ENCODE peak calls at places on chromosomes 4 and X, in nine cellular contexts. One of them, this sample, is unnamed. For H3K4me1, the result is how much of the 10 kb centered on the place peaks cover.

GRCh38 chr4:109033993-109034392 is 268.5 kb downstream of the COL25A1 start:
- DNase-seq in neural progenitor cell: no peak
- DNase-seq in thoracic aorta: no peak
- DNase-seq in cardiac muscle cell: no peak
- DNase-seq in Peyer's patch: no peak
- DNase-seq in kidney: no peak
- DNase-seq in upper lobe of right lung: no peak
- DNase-seq in mammary epithelial cell: no peak
- DNase-seq in IMR-90: no peak
- DNase-seq in this sample: no peak

GRCh38 chrX:71365356-71365875 is 741 bp upstream of the TAF1 start:
- DNase-seq in mammary epithelial cell: no peak
- DNase-seq in kidney: no peak
- DNase-seq in upper lobe of right lung: no peak
- DNase-seq in IMR-90: no peak
- DNase-seq in neural progenitor cell: no peak
- DNase-seq in thoracic aorta: no peak
- DNase-seq in cardiac muscle cell: no peak
- DNase-seq in Peyer's patch: no peak
- DNase-seq in this sample: no peak

GRCh38 chrX:40130207-40130606 is 32.4 kb upstream of the BCOR start:
- DNase-seq in cardiac muscle cell: no peak
- DNase-seq in IMR-90: peak
- DNase-seq in neural progenitor cell: no peak
- DNase-seq in Peyer's patch: no peak
- DNase-seq in thoracic aorta: no peak
- DNase-seq in mammary epithelial cell: peak
- DNase-seq in upper lobe of right lung: no peak
- DNase-seq in kidney: no peak
- DNase-seq in this sample: no peak

GRCh38 chrX:107448625-107449468 is 605 bp upstream of the FRMPD3 start:
- DNase-seq in upper lobe of right lung: no peak
- DNase-seq in mammary epithelial cell: no peak
- DNase-seq in Peyer's patch: no peak
- DNase-seq in neural progenitor cell: peak
- DNase-seq in IMR-90: no peak
- DNase-seq in thoracic aorta: no peak
- DNase-seq in cardiac muscle cell: peak
- DNase-seq in kidney: peak
- DNase-seq in this sample: no peak

GRCh38 chr4:5956285-5957021 is 61.8 kb downstream of the C4orf50 start:
- DNase-seq in Peyer's patch: no peak
- DNase-seq in thoracic aorta: no peak
- DNase-seq in upper lobe of right lung: peak
- DNase-seq in IMR-90: no peak
- DNase-seq in mammary epithelial cell: no peak
- DNase-seq in kidney: peak
- DNase-seq in neural progenitor cell: peak
- DNase-seq in cardiac muscle cell: no peak
- DNase-seq in this sample: no peak

GRCh38 chr4:99835942-99836341 is 19.3 kb downstream of the DAPP1 start:
- DNase-seq in kidney: no peak
- DNase-seq in mammary epithelial cell: no peak
- DNase-seq in cardiac muscle cell: no peak
- DNase-seq in neural progenitor cell: no peak
- DNase-seq in IMR-90: no peak
- DNase-seq in thoracic aorta: no peak
- DNase-seq in Peyer's patch: no peak
- DNase-seq in upper lobe of right lung: no peak
- DNase-seq in this sample: no peak

GRCh38 chr4:78863254-78863869 is 75.9 kb downstream of the PAQR3 start:
- DNase-seq in kidney: no peak
- DNase-seq in thoracic aorta: no peak
- DNase-seq in cardiac muscle cell: no peak
- DNase-seq in IMR-90: no peak
- DNase-seq in mammary epithelial cell: no peak
- DNase-seq in neural progenitor cell: no peak
- DNase-seq in Peyer's patch: no peak
- DNase-seq in upper lobe of right lung: no peak
- DNase-seq in this sample: no peak

GRCh38 chr4:9704551-9705332 is 76.7 kb upstream of the DRD5 start:
- DNase-seq in cardiac muscle cell: no peak
- DNase-seq in kidney: no peak
- DNase-seq in thoracic aorta: no peak
- DNase-seq in upper lobe of right lung: no peak
- DNase-seq in mammary epithelial cell: no peak
- DNase-seq in IMR-90: no peak
- DNase-seq in Peyer's patch: no peak
- DNase-seq in neural progenitor cell: no peak
- DNase-seq in this sample: no peak

GRCh38 chrX:85379174-85379907 is at the start of gene POF1B:
- DNase-seq in thoracic aorta: no peak
- DNase-seq in Peyer's patch: peak
- DNase-seq in neural progenitor cell: no peak
- DNase-seq in IMR-90: no peak
- DNase-seq in cardiac muscle cell: no peak
- DNase-seq in upper lobe of right lung: no peak
- DNase-seq in mammary epithelial cell: peak
- DNase-seq in kidney: no peak
- DNase-seq in this sample: no peak

GRCh38 chr4:150579591-150580234 is 2.2 kb upstream of the MAB21L2 start:
- DNase-seq in kidney: peak
- DNase-seq in Peyer's patch: peak
- DNase-seq in thoracic aorta: no peak
- DNase-seq in neural progenitor cell: peak
- DNase-seq in mammary epithelial cell: no peak
- DNase-seq in IMR-90: peak
- DNase-seq in cardiac muscle cell: peak
- DNase-seq in upper lobe of right lung: no peak
- DNase-seq in this sample: peak

GRCh38 chr4:7781361-7781760 is 158.3 kb downstream of the AFAP1 start:
- DNase-seq in Peyer's patch: no peak
- DNase-seq in upper lobe of right lung: peak
- DNase-seq in thoracic aorta: no peak
- DNase-seq in neural progenitor cell: no peak
- DNase-seq in mammary epithelial cell: no peak
- DNase-seq in kidney: peak
- DNase-seq in cardiac muscle cell: peak
- DNase-seq in IMR-90: peak
- DNase-seq in this sample: no peak

GRCh38 chrX:48910926-48911406 is 480 bp downstream of the SLC35A2 start:
- DNase-seq in thoracic aorta: no peak
- DNase-seq in mammary epithelial cell: no peak
- DNase-seq in neural progenitor cell: no peak
- DNase-seq in upper lobe of right lung: no peak
- DNase-seq in kidney: peak
- DNase-seq in IMR-90: peak
- DNase-seq in Peyer's patch: no peak
- DNase-seq in cardiac muscle cell: peak
- DNase-seq in this sample: no peak

GRCh38 chr4:37991623-37992410 is 31.6 kb downstream of the PTTG2 start:
- DNase-seq in neural progenitor cell: no peak
- DNase-seq in thoracic aorta: no peak
- DNase-seq in IMR-90: no peak
- DNase-seq in upper lobe of right lung: no peak
- DNase-seq in kidney: no peak
- DNase-seq in Peyer's patch: no peak
- DNase-seq in mammary epithelial cell: no peak
- DNase-seq in cardiac muscle cell: no peak
- DNase-seq in this sample: no peak

GRCh38 chrX:38868941-38869378 is 67.7 kb downstream of the MID1IP1 start:
- DNase-seq in upper lobe of right lung: no peak
- DNase-seq in IMR-90: peak
- DNase-seq in kidney: no peak
- DNase-seq in thoracic aorta: peak
- DNase-seq in Peyer's patch: no peak
- DNase-seq in neural progenitor cell: no peak
- DNase-seq in cardiac muscle cell: no peak
- DNase-seq in mammary epithelial cell: peak
- DNase-seq in this sample: no peak

GRCh38 chr4:3461515-3462291 is 1.4 kb upstream of the DOK7 start:
- DNase-seq in mammary epithelial cell: peak
- DNase-seq in IMR-90: no peak
- DNase-seq in cardiac muscle cell: no peak
- DNase-seq in thoracic aorta: no peak
- DNase-seq in upper lobe of right lung: peak
- DNase-seq in Peyer's patch: peak
- DNase-seq in kidney: peak
- DNase-seq in neural progenitor cell: no peak
- DNase-seq in this sample: peak

GRCh38 chrX:110915120-110915519 is 119.5 kb upstream of the CHRDL1 start:
- DNase-seq in Peyer's patch: no peak
- DNase-seq in mammary epithelial cell: peak
- DNase-seq in cardiac muscle cell: no peak
- DNase-seq in kidney: no peak
- DNase-seq in upper lobe of right lung: no peak
- DNase-seq in neural progenitor cell: no peak
- DNase-seq in IMR-90: peak
- DNase-seq in thoracic aorta: no peak
- DNase-seq in this sample: no peak

GRCh38 chr4:76897522-76898384 is at the start of gene SOWAHB:
- DNase-seq in IMR-90: no peak
- DNase-seq in thoracic aorta: no peak
- DNase-seq in mammary epithelial cell: peak
- DNase-seq in cardiac muscle cell: peak
- DNase-seq in upper lobe of right lung: peak
- DNase-seq in kidney: peak
- DNase-seq in neural progenitor cell: peak
- DNase-seq in Peyer's patch: peak
- DNase-seq in this sample: no peak

GRCh38 chr4:174826660-174827059 is 2.4 kb downstream of the GLRA3 start:
- DNase-seq in upper lobe of right lung: no peak
- DNase-seq in neural progenitor cell: no peak
- DNase-seq in mammary epithelial cell: no peak
- DNase-seq in Peyer's patch: no peak
- DNase-seq in kidney: no peak
- DNase-seq in IMR-90: no peak
- DNase-seq in thoracic aorta: no peak
- DNase-seq in cardiac muscle cell: no peak
- DNase-seq in this sample: no peak
- TF ChIP-seq CTCF in upper lobe of right lung: no peak
- TF ChIP-seq CTCF in neural progenitor cell: peak
- TF ChIP-seq CTCF in mammary epithelial cell: no peak
- TF ChIP-seq CTCF in Peyer's patch: no peak
- TF ChIP-seq CTCF in kidney: no peak
- TF ChIP-seq CTCF in IMR-90: no peak
- TF ChIP-seq CTCF in thoracic aorta: no peak
- TF ChIP-seq CTCF in cardiac muscle cell: no peak
- TF ChIP-seq CTCF in this sample: no peak

DNA sequence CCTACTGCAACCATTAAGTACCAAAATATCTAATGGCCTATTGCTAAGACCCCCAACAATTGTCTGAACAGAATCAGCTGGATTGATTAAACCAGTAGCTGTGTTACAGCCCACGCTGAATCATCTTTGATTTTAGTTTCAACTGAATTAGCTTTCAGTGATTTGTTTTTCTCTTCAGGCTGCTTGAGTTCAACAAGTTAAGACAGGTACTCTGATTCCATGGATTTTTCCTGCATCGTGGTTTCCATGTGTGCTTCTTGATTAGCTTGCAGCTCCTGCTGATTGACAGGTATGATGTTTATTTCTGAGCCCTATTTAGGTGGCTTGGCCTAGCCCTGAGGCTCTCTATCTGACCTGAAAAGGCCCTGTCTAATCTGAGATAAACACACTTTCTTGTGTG is 91.3 kb downstream of the GUCY2F start:
- DNase-seq in mammary epithelial cell: peak
- DNase-seq in neural progenitor cell: no peak
- DNase-seq in upper lobe of right lung: no peak
- DNase-seq in Peyer's patch: no peak
- DNase-seq in thoracic aorta: no peak
- DNase-seq in cardiac muscle cell: no peak
- DNase-seq in IMR-90: no peak
- DNase-seq in kidney: no peak
- DNase-seq in this sample: no peak
- H3K4me1 ChIP-seq in mammary epithelial cell: under half
- H3K4me1 ChIP-seq in neural progenitor cell: under half
- H3K4me1 ChIP-seq in upper lobe of right lung: under half
- H3K4me1 ChIP-seq in Peyer's patch: under half
- H3K4me1 ChIP-seq in thoracic aorta: under half
- H3K4me1 ChIP-seq in cardiac muscle cell: under half
- H3K4me1 ChIP-seq in IMR-90: under half
- H3K4me1 ChIP-seq in kidney: under half
- H3K4me1 ChIP-seq in this sample: under half

DNA sequence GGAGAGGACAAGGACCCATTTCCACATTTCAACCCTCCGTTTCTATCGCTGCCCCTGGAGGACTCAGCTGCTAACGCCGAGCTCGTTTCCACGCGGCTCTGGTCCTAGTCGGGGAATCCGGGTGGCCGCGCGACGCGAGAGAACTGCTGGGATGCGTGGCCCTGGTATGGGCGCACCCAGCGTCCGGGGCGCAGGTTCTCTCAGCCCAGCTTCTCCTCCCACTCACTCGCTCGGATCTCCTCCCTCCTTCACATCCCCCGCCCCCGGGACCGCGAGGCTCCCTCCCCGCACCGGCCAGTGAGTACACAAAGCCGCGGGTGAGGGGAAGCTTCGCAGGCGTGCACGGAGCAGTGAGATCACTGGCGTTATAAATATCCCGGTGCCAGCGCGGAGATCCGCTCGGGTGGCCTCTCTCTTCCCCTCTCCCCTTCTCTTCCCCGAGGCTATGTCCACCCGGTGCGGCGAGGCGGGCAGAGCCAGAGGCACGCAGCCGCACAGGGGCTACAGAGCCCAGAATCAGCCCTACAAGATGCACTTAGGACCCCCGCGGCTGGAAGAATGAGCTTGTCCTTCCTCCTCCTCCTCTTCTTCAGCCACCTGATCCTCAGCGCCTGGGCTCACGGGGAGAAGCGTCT is at the start of gene FGF5:
- DNase-seq in IMR-90: peak
- DNase-seq in mammary epithelial cell: peak
- DNase-seq in Peyer's patch: peak
- DNase-seq in cardiac muscle cell: peak
- DNase-seq in neural progenitor cell: peak
- DNase-seq in upper lobe of right lung: peak
- DNase-seq in kidney: peak
- DNase-seq in thoracic aorta: no peak
- DNase-seq in this sample: peak
- H3K27ac ChIP-seq in IMR-90: peak
- H3K27ac ChIP-seq in mammary epithelial cell: peak
- H3K27ac ChIP-seq in Peyer's patch: no peak
- H3K27ac ChIP-seq in cardiac muscle cell: no peak
- H3K27ac ChIP-seq in neural progenitor cell: no peak
- H3K27ac ChIP-seq in upper lobe of right lung: no peak
- H3K27ac ChIP-seq in kidney: no peak
- H3K27ac ChIP-seq in thoracic aorta: no peak
- H3K27ac ChIP-seq in this sample: no peak

DNA sequence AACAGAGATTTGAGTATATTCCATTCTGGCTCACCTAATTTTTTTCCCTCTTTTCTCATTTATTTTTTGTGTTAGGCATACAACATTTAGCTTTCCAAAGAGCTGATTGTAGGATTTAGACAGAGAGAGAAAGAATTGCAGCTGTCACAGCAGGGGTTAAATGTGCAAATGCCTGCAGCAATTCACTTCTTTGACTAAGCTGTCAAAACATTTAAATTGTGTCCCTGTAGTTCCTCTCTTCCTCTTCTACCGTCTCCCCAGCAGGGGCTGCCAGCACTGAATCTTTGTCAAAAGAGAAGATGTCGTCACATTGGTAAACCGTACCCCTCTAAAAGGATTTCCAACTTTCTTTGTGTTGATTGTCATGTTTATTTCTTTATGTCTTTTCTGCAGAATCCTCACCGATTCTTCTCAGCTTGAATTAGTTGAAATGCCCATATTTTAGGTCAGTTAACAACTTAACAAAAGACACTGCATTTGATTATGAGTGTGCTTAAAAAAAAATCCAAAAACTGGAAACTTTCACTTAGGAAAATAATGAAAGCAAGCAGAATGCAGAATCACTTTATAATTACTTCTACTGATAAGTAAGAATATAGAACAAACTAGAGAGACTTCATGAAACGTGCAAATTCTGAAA is 111.1 kb upstream of the PTPN13 start:
- DNase-seq in kidney: no peak
- DNase-seq in mammary epithelial cell: no peak
- DNase-seq in cardiac muscle cell: peak
- DNase-seq in thoracic aorta: no peak
- DNase-seq in IMR-90: no peak
- DNase-seq in Peyer's patch: no peak
- DNase-seq in neural progenitor cell: peak
- DNase-seq in upper lobe of right lung: no peak
- DNase-seq in this sample: no peak
- TF ChIP-seq CTCF in kidney: no peak
- TF ChIP-seq CTCF in mammary epithelial cell: peak
- TF ChIP-seq CTCF in cardiac muscle cell: peak
- TF ChIP-seq CTCF in thoracic aorta: no peak
- TF ChIP-seq CTCF in IMR-90: peak
- TF ChIP-seq CTCF in Peyer's patch: no peak
- TF ChIP-seq CTCF in neural progenitor cell: peak
- TF ChIP-seq CTCF in upper lobe of right lung: no peak
- TF ChIP-seq CTCF in this sample: no peak

This sample was measured in heart right ventricle.